ENCODE peak calls at places on chromosomes 11 and 22, in four cellular contexts. Y is HTR-8/SVneo, T is ACHN, J is lower lobe of right lung. M is an unnamed sample.

GRCh38 chr11:60280412-60280811 is at the start of gene MS4A4A:
- DNase-seq in T (no peak), J (peak; percentile 51), Y (no peak), M (peak; percentile 21)

GRCh38 chr11:36346562-36347383 is 50.7 kb downstream of the PRR5L start:
- DNase-seq in T (no peak), J (no peak), Y (no peak), M (no peak)

GRCh38 chr22:19596680-19597398 is 72.6 kb upstream of the CLDN5 start:
- DNase-seq in T (no peak), J (no peak), Y (no peak), M (no peak)

GRCh38 chr22:40764743-40765441 is 54.3 kb downstream of the SLC25A17 start:
- DNase-seq in J (no peak), T (no peak), Y (no peak), M (no peak)

GRCh38 chr22:25472382-25472781 is 92.1 kb upstream of the GRK3 start:
- DNase-seq in J (no peak), Y (no peak), T (no peak), M (no peak)

GRCh38 chr11:69339916-69340565 is 46.1 kb downstream of the MYEOV start:
- DNase-seq in T (no peak), J (no peak), Y (no peak), M (no peak)

GRCh38 chr11:122920579-122920978 is 38.0 kb downstream of the JHY start:
- DNase-seq in Y (no peak), T (no peak), J (peak; percentile 59), M (no peak)

GRCh38 chr22:42763965-42764480 is 43.4 kb upstream of the A4GALT start:
- DNase-seq in Y (no peak), T (no peak), J (no peak), M (no peak)

GRCh38 chr11:96481806-96482592 is 92.2 kb downstream of the JRKL start:
- DNase-seq in Y (no peak), T (no peak), J (no peak), M (no peak)

GRCh38 chr11:87966744-87967143 is 208.5 kb downstream of the RAB38 start:
- DNase-seq in J (no peak), T (no peak), Y (no peak), M (no peak)

GRCh38 chr11:65278351-65278750 is 16.6 kb downstream of the POLA2 start:
- DNase-seq in T (peak; percentile 50), Y (no peak), J (no peak), M (no peak)

GRCh38 chr22:29503811-29504372 is 23.9 kb downstream of the NEFH start:
- DNase-seq in J (no peak), Y (no peak), T (peak; percentile 23), M (no peak)

GRCh38 chr22:40224702-40225101 is 47.0 kb downstream of the TNRC6B start:
- DNase-seq in Y (no peak), T (peak; percentile 50), J (no peak), M (no peak)

GRCh38 chr11:121451178-121451981 is 734 bp upstream of the SORL1 start:
- DNase-seq in Y (no peak), J (no peak), T (no peak), M (no peak)

GRCh38 chr11:124879999-124880611 is 14.9 kb downstream of the ROBO3 start:
- DNase-seq in J (no peak), T (no peak), Y (no peak), M (no peak)

GRCh38 chr22:23395476-23396361 is 184.4 kb downstream of the IGLL1 start:
- DNase-seq in Y (no peak), J (peak; percentile 34), T (no peak), M (no peak)

GRCh38 chr22:25282671-25283561 is 63.5 kb downstream of the CRYBB2 start:
- DNase-seq in T (no peak), J (no peak), Y (no peak), M (no peak)

GRCh38 chr11:13009921-13010736 is 1.0 kb downstream of the RASSF10 start:
- DNase-seq in T (no peak), J (peak; percentile 52), Y (no peak), M (no peak)

GRCh38 chr11:35390737-35391682 is 28.3 kb downstream of the SLC1A2 start:
- DNase-seq in Y (peak; percentile 23), T (no peak), J (no peak), M (no peak)

GRCh38 chr11:102341844-102342318 is 5.1 kb upstream of the BIRC2 start:
- DNase-seq in J (peak; percentile 51), T (peak; percentile 76), Y (peak; percentile 81), M (peak; percentile 55)

GRCh38 chr22:37242395-37242918 is 1.6 kb downstream of the RAC2 start:
- DNase-seq in J (peak; percentile 89), T (peak; percentile 31), Y (no peak), M (no peak)